ENCODE peak calls at places on chromosomes 6 and 20, in nine cellular contexts. One of them, this sample, is unnamed.

GRCh38 chr20:36792422-36792821 is 18.9 kb upstream of the DSN1 start:
- DNase-seq in fibroblast of the aortic adventitia: peak
- DNase-seq in OCI-LY7: peak
- DNase-seq in NB4: peak
- DNase-seq in left lung: no peak
- DNase-seq in left ventricle myocardium inferior: no peak
- DNase-seq in RWPE1: peak
- DNase-seq in A549: peak
- DNase-seq in lower leg skin: no peak
- DNase-seq in this sample: peak

GRCh38 chr20:58557713-58558335 is 42.6 kb upstream of the APCDD1L start:
- DNase-seq in fibroblast of the aortic adventitia: peak
- DNase-seq in OCI-LY7: no peak
- DNase-seq in NB4: no peak
- DNase-seq in left lung: no peak
- DNase-seq in left ventricle myocardium inferior: no peak
- DNase-seq in RWPE1: no peak
- DNase-seq in A549: no peak
- DNase-seq in lower leg skin: no peak
- DNase-seq in this sample: no peak

GRCh38 chr6:157773248-157773773 is 49.7 kb upstream of the SNX9 start:
- DNase-seq in fibroblast of the aortic adventitia: no peak
- DNase-seq in OCI-LY7: no peak
- DNase-seq in NB4: no peak
- DNase-seq in left lung: no peak
- DNase-seq in left ventricle myocardium inferior: no peak
- DNase-seq in RWPE1: no peak
- DNase-seq in A549: no peak
- DNase-seq in lower leg skin: no peak
- DNase-seq in this sample: no peak

GRCh38 chr6:149566372-149567193 is at the start of gene GINM1:
- DNase-seq in fibroblast of the aortic adventitia: peak
- DNase-seq in OCI-LY7: peak
- DNase-seq in NB4: peak
- DNase-seq in left lung: peak
- DNase-seq in left ventricle myocardium inferior: peak
- DNase-seq in RWPE1: peak
- DNase-seq in A549: peak
- DNase-seq in lower leg skin: peak
- DNase-seq in this sample: peak

GRCh38 chr6:6764764-6765434 is 176.4 kb downstream of the LY86 start:
- DNase-seq in fibroblast of the aortic adventitia: no peak
- DNase-seq in OCI-LY7: no peak
- DNase-seq in NB4: peak
- DNase-seq in left lung: no peak
- DNase-seq in left ventricle myocardium inferior: no peak
- DNase-seq in RWPE1: no peak
- DNase-seq in A549: no peak
- DNase-seq in lower leg skin: no peak
- DNase-seq in this sample: no peak

GRCh38 chr6:160036331-160036695 is 67.4 kb downstream of the IGF2R start:
- DNase-seq in fibroblast of the aortic adventitia: no peak
- DNase-seq in OCI-LY7: no peak
- DNase-seq in NB4: no peak
- DNase-seq in left lung: no peak
- DNase-seq in left ventricle myocardium inferior: no peak
- DNase-seq in RWPE1: no peak
- DNase-seq in A549: no peak
- DNase-seq in lower leg skin: no peak
- DNase-seq in this sample: no peak

GRCh38 chr6:75217203-75217602 is 11.3 kb upstream of the COL12A1 start:
- DNase-seq in fibroblast of the aortic adventitia: peak
- DNase-seq in OCI-LY7: no peak
- DNase-seq in NB4: no peak
- DNase-seq in left lung: no peak
- DNase-seq in left ventricle myocardium inferior: no peak
- DNase-seq in RWPE1: no peak
- DNase-seq in A549: no peak
- DNase-seq in lower leg skin: no peak
- DNase-seq in this sample: peak

GRCh38 chr6:160668589-160668988 is 4.5 kb upstream of the LPA start:
- DNase-seq in fibroblast of the aortic adventitia: no peak
- DNase-seq in OCI-LY7: no peak
- DNase-seq in NB4: no peak
- DNase-seq in left lung: no peak
- DNase-seq in left ventricle myocardium inferior: no peak
- DNase-seq in RWPE1: no peak
- DNase-seq in A549: no peak
- DNase-seq in lower leg skin: no peak
- DNase-seq in this sample: no peak

GRCh38 chr20:29689411-29690225 is 1567.8 kb upstream of the DEFB115 start:
- DNase-seq in fibroblast of the aortic adventitia: no peak
- DNase-seq in OCI-LY7: no peak
- DNase-seq in NB4: no peak
- DNase-seq in left lung: no peak
- DNase-seq in left ventricle myocardium inferior: peak
- DNase-seq in RWPE1: no peak
- DNase-seq in A549: no peak
- DNase-seq in lower leg skin: peak
- DNase-seq in this sample: no peak

GRCh38 chr6:17233531-17233930 is 47.6 kb upstream of the RBM24 start:
- DNase-seq in fibroblast of the aortic adventitia: no peak
- DNase-seq in OCI-LY7: no peak
- DNase-seq in NB4: peak
- DNase-seq in left lung: no peak
- DNase-seq in left ventricle myocardium inferior: no peak
- DNase-seq in RWPE1: peak
- DNase-seq in A549: no peak
- DNase-seq in lower leg skin: no peak
- DNase-seq in this sample: peak

GRCh38 chr6:170383466-170384075 is 77.0 kb downstream of the FAM120B start:
- DNase-seq in fibroblast of the aortic adventitia: no peak
- DNase-seq in OCI-LY7: no peak
- DNase-seq in NB4: no peak
- DNase-seq in left lung: no peak
- DNase-seq in left ventricle myocardium inferior: no peak
- DNase-seq in RWPE1: no peak
- DNase-seq in A549: no peak
- DNase-seq in lower leg skin: no peak
- DNase-seq in this sample: no peak

GRCh38 chr6:149075616-149076354 is 241.7 kb upstream of the TAB2 start:
- DNase-seq in fibroblast of the aortic adventitia: peak
- DNase-seq in OCI-LY7: no peak
- DNase-seq in NB4: no peak
- DNase-seq in left lung: no peak
- DNase-seq in left ventricle myocardium inferior: no peak
- DNase-seq in RWPE1: peak
- DNase-seq in A549: no peak
- DNase-seq in lower leg skin: no peak
- DNase-seq in this sample: peak

GRCh38 chr20:35611482-35611881 is 4.1 kb upstream of the SPAG4 start:
- DNase-seq in fibroblast of the aortic adventitia: no peak
- DNase-seq in OCI-LY7: peak
- DNase-seq in NB4: no peak
- DNase-seq in left lung: no peak
- DNase-seq in left ventricle myocardium inferior: no peak
- DNase-seq in RWPE1: no peak
- DNase-seq in A549: no peak
- DNase-seq in lower leg skin: no peak
- DNase-seq in this sample: no peak

GRCh38 chr20:24890286-24890685 is 58.8 kb upstream of the CST7 start:
- DNase-seq in fibroblast of the aortic adventitia: no peak
- DNase-seq in OCI-LY7: no peak
- DNase-seq in NB4: no peak
- DNase-seq in left lung: no peak
- DNase-seq in left ventricle myocardium inferior: no peak
- DNase-seq in RWPE1: no peak
- DNase-seq in A549: no peak
- DNase-seq in lower leg skin: no peak
- DNase-seq in this sample: no peak

GRCh38 chr6:79735183-79735582 is 104.1 kb downstream of the SH3BGRL2 start:
- DNase-seq in fibroblast of the aortic adventitia: no peak
- DNase-seq in OCI-LY7: no peak
- DNase-seq in NB4: no peak
- DNase-seq in left lung: no peak
- DNase-seq in left ventricle myocardium inferior: no peak
- DNase-seq in RWPE1: no peak
- DNase-seq in A549: no peak
- DNase-seq in lower leg skin: no peak
- DNase-seq in this sample: no peak

GRCh38 chr20:52779125-52779524 is 193.0 kb upstream of the TSHZ2 start:
- DNase-seq in fibroblast of the aortic adventitia: no peak
- DNase-seq in OCI-LY7: no peak
- DNase-seq in NB4: no peak
- DNase-seq in left lung: no peak
- DNase-seq in left ventricle myocardium inferior: no peak
- DNase-seq in RWPE1: no peak
- DNase-seq in A549: no peak
- DNase-seq in lower leg skin: no peak
- DNase-seq in this sample: no peak

GRCh38 chr20:43188861-43189613 is 669 bp downstream of the PTPRT start:
- DNase-seq in fibroblast of the aortic adventitia: no peak
- DNase-seq in OCI-LY7: no peak
- DNase-seq in NB4: no peak
- DNase-seq in left lung: no peak
- DNase-seq in left ventricle myocardium inferior: no peak
- DNase-seq in RWPE1: no peak
- DNase-seq in A549: no peak
- DNase-seq in lower leg skin: no peak
- DNase-seq in this sample: no peak

GRCh38 chr20:11608736-11609135 is 309.0 kb upstream of the BTBD3 start:
- DNase-seq in fibroblast of the aortic adventitia: no peak
- DNase-seq in OCI-LY7: no peak
- DNase-seq in NB4: no peak
- DNase-seq in left lung: no peak
- DNase-seq in left ventricle myocardium inferior: no peak
- DNase-seq in RWPE1: no peak
- DNase-seq in A549: no peak
- DNase-seq in lower leg skin: no peak
- DNase-seq in this sample: no peak

GRCh38 chr20:39778847-39779641 is 816.9 kb downstream of the DHX35 start:
- DNase-seq in fibroblast of the aortic adventitia: peak
- DNase-seq in OCI-LY7: no peak
- DNase-seq in NB4: no peak
- DNase-seq in left lung: no peak
- DNase-seq in left ventricle myocardium inferior: no peak
- DNase-seq in RWPE1: no peak
- DNase-seq in A549: no peak
- DNase-seq in lower leg skin: no peak
- DNase-seq in this sample: peak
- TF ChIP-seq CTCF in fibroblast of the aortic adventitia: peak
- TF ChIP-seq CTCF in OCI-LY7: no peak
- TF ChIP-seq CTCF in NB4: no peak
- TF ChIP-seq CTCF in left lung: no peak
- TF ChIP-seq CTCF in left ventricle myocardium inferior: no peak
- TF ChIP-seq CTCF in RWPE1: no peak
- TF ChIP-seq CTCF in A549: no peak
- TF ChIP-seq CTCF in lower leg skin: no peak
- TF ChIP-seq CTCF in this sample: peak

DNA sequence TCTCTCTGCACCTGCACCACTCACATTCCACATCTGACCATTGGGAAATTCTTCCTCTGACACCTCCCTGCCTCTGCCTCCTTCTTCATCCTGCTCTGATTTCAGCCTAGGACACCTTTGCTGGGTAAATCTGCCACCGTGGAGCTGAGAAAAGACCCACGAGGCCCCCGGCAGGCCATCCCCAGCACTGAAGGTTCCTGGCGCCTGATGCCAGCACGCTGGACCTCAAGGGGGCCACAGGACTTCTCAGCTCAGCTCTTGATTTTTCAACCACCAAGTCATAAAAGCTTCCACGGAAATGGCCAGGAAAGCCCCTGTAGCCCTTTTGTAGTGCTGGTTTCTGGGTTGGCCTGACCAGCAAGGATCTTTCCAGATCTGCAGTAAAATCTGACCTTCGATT is 157.7 kb downstream of the BMP7 start:
- DNase-seq in fibroblast of the aortic adventitia: no peak
- DNase-seq in OCI-LY7: no peak
- DNase-seq in NB4: no peak
- DNase-seq in left lung: no peak
- DNase-seq in left ventricle myocardium inferior: no peak
- DNase-seq in RWPE1: no peak
- DNase-seq in A549: no peak
- DNase-seq in lower leg skin: no peak
- DNase-seq in this sample: no peak
- TF ChIP-seq CTCF in fibroblast of the aortic adventitia: no peak
- TF ChIP-seq CTCF in OCI-LY7: no peak
- TF ChIP-seq CTCF in NB4: no peak
- TF ChIP-seq CTCF in left lung: no peak
- TF ChIP-seq CTCF in left ventricle myocardium inferior: no peak
- TF ChIP-seq CTCF in RWPE1: no peak
- TF ChIP-seq CTCF in A549: no peak
- TF ChIP-seq CTCF in lower leg skin: no peak
- TF ChIP-seq CTCF in this sample: no peak

GRCh38 chr6:40486576-40486975 is 100.6 kb downstream of the LRFN2 start:
- DNase-seq in fibroblast of the aortic adventitia: no peak
- DNase-seq in OCI-LY7: no peak
- DNase-seq in NB4: no peak
- DNase-seq in left lung: no peak
- DNase-seq in left ventricle myocardium inferior: no peak
- DNase-seq in RWPE1: no peak
- DNase-seq in A549: no peak
- DNase-seq in lower leg skin: no peak
- DNase-seq in this sample: no peak
- TF ChIP-seq CTCF in fibroblast of the aortic adventitia: no peak
- TF ChIP-seq CTCF in OCI-LY7: no peak
- TF ChIP-seq CTCF in NB4: no peak
- TF ChIP-seq CTCF in left lung: no peak
- TF ChIP-seq CTCF in left ventricle myocardium inferior: no peak
- TF ChIP-seq CTCF in RWPE1: no peak
- TF ChIP-seq CTCF in A549: no peak
- TF ChIP-seq CTCF in lower leg skin: no peak
- TF ChIP-seq CTCF in this sample: no peak

GRCh38 chr20:61917459-61917858 is 148.2 kb downstream of the TAF4 start:
- DNase-seq in fibroblast of the aortic adventitia: no peak
- DNase-seq in OCI-LY7: no peak
- DNase-seq in NB4: no peak
- DNase-seq in left lung: no peak
- DNase-seq in left ventricle myocardium inferior: no peak
- DNase-seq in RWPE1: no peak
- DNase-seq in A549: no peak
- DNase-seq in lower leg skin: no peak
- DNase-seq in this sample: no peak

GRCh38 chr20:61916318-61916891 is 149.3 kb downstream of the TAF4 start:
- DNase-seq in fibroblast of the aortic adventitia: no peak
- DNase-seq in OCI-LY7: no peak
- DNase-seq in NB4: no peak
- DNase-seq in left lung: no peak
- DNase-seq in left ventricle myocardium inferior: no peak
- DNase-seq in RWPE1: no peak
- DNase-seq in A549: no peak
- DNase-seq in lower leg skin: no peak
- DNase-seq in this sample: no peak

GRCh38 chr20:61919239-61919638 is 146.4 kb downstream of the TAF4 start:
- DNase-seq in fibroblast of the aortic adventitia: no peak
- DNase-seq in OCI-LY7: no peak
- DNase-seq in NB4: no peak
- DNase-seq in left lung: no peak
- DNase-seq in left ventricle myocardium inferior: no peak
- DNase-seq in RWPE1: no peak
- DNase-seq in A549: no peak
- DNase-seq in lower leg skin: no peak
- DNase-seq in this sample: no peak

GRCh38 chr20:61919675-61920365 is 145.9 kb downstream of the TAF4 start:
- DNase-seq in fibroblast of the aortic adventitia: no peak
- DNase-seq in OCI-LY7: no peak
- DNase-seq in NB4: no peak
- DNase-seq in left lung: no peak
- DNase-seq in left ventricle myocardium inferior: no peak
- DNase-seq in RWPE1: no peak
- DNase-seq in A549: no peak
- DNase-seq in lower leg skin: no peak
- DNase-seq in this sample: no peak

GRCh38 chr20:61918548-61918947 is 147.1 kb downstream of the TAF4 start:
- DNase-seq in fibroblast of the aortic adventitia: no peak
- DNase-seq in OCI-LY7: no peak
- DNase-seq in NB4: no peak
- DNase-seq in left lung: no peak
- DNase-seq in left ventricle myocardium inferior: no peak
- DNase-seq in RWPE1: no peak
- DNase-seq in A549: no peak
- DNase-seq in lower leg skin: no peak
- DNase-seq in this sample: no peak
- TF ChIP-seq CTCF in fibroblast of the aortic adventitia: no peak
- TF ChIP-seq CTCF in OCI-LY7: peak
- TF ChIP-seq CTCF in NB4: peak
- TF ChIP-seq CTCF in left lung: no peak
- TF ChIP-seq CTCF in left ventricle myocardium inferior: no peak
- TF ChIP-seq CTCF in RWPE1: no peak
- TF ChIP-seq CTCF in A549: no peak
- TF ChIP-seq CTCF in lower leg skin: no peak
- TF ChIP-seq CTCF in this sample: no peak